ENCODE peak calls at places on chromosomes 4 and X, in five cellular contexts. F is suprapubic skin, A is SK-N-SH, O is esophagus muscularis mucosa, Y is GM12878. S is an unnamed sample.
A peak's percentile ranks its signal among the peaks of the same experiment; 100 is the strongest.

GRCh38 chr4:38692421-38692820 is 28.4 kb downstream of the KLF3 start:
- DNase-seq in F (no peak), A (no peak), O (no peak), Y (no peak), S (no peak)

GRCh38 chrX:70022608-70023007 is 27.1 kb downstream of the AWAT2 start:
- DNase-seq in F (no peak), A (no peak), O (no peak), Y (no peak), S (no peak)

GRCh38 chr4:134544303-134544761 is 342.7 kb upstream of the PABPC4L start:
- DNase-seq in F (no peak), A (no peak), O (no peak), Y (no peak), S (no peak)

GRCh38 chrX:100447563-100448397 is 37.7 kb upstream of the PCDH19 start:
- DNase-seq in F (peak; percentile 61), A (peak; percentile 61), O (no peak), Y (no peak), S (peak; percentile 24)

GRCh38 chr4:20196476-20196875 is 55.2 kb upstream of the SLIT2 start:
- DNase-seq in F (no peak), A (no peak), O (no peak), Y (no peak), S (no peak)

GRCh38 chr4:79526970-79527565 is 119.0 kb upstream of the GK2 start:
- DNase-seq in F (no peak), A (no peak), O (no peak), Y (no peak), S (no peak)

GRCh38 chrX:13068651-13069050 is 24.2 kb upstream of the FAM9C start:
- DNase-seq in F (no peak), A (no peak), O (no peak), Y (no peak), S (no peak)

GRCh38 chr4:103150677-103151076 is 47.5 kb downstream of the CENPE start:
- DNase-seq in F (no peak), A (no peak), O (no peak), Y (no peak), S (no peak)

GRCh38 chr4:2799444-2799911 is 6.6 kb downstream of the SH3BP2 start:
- DNase-seq in F (peak; percentile 69), A (no peak), O (no peak), Y (no peak), S (peak; percentile 65)

GRCh38 chr4:52959545-52959944 is 97.4 kb downstream of the RASL11B start:
- DNase-seq in F (no peak), A (no peak), O (no peak), Y (no peak), S (no peak)

GRCh38 chr4:54231419-54232150 is 2.5 kb downstream of the PDGFRA start:
- DNase-seq in F (peak; percentile 82), A (peak; percentile 77), O (no peak), Y (no peak), S (peak; percentile 86)

GRCh38 chr4:165203541-165204461 is 3.6 kb upstream of the KLHL2 start:
- DNase-seq in F (no peak), A (no peak), O (no peak), Y (no peak), S (no peak)

GRCh38 chr4:151806511-151806927 is 45.7 kb upstream of the GATB start:
- DNase-seq in F (no peak), A (no peak), O (no peak), Y (no peak), S (no peak)

GRCh38 chr4:108959497-108959896 is 196.6 kb upstream of the ETNPPL start:
- DNase-seq in F (no peak), A (no peak), O (no peak), Y (no peak), S (no peak)

GRCh38 chr4:126264839-126265238 is 950.1 kb downstream of the FAT4 start:
- DNase-seq in F (no peak), A (no peak), O (no peak), Y (no peak), S (no peak)

GRCh38 chrX:74925210-74926088 is at the start of gene NEXMIF:
- DNase-seq in F (no peak), A (peak; percentile 77), O (no peak), Y (no peak), S (peak; percentile 83)

GRCh38 chr4:124768596-124768995 is 56.1 kb upstream of the ANKRD50 start:
- DNase-seq in F (no peak), A (no peak), O (no peak), Y (no peak), S (no peak)

GRCh38 chr4:158043971-158044618 is 128.7 kb downstream of the GASK1B start:
- DNase-seq in F (peak; percentile 36), A (no peak), O (no peak), Y (no peak), S (no peak)

GRCh38 chr4:26321326-26322276 is 787 bp downstream of the RBPJ start:
- DNase-seq in F (peak; percentile 73), A (peak; percentile 38), O (no peak), Y (no peak), S (peak; percentile 29)

GRCh38 chr4:153036931-153037330 is 100.8 kb downstream of the FHDC1 start:
- DNase-seq in F (no peak), A (no peak), O (peak; percentile 31), Y (no peak), S (no peak)

GRCh38 chr4:83139514-83140156 is 25.1 kb upstream of the PLAC8 start:
- DNase-seq in F (no peak), A (no peak), O (no peak), Y (no peak), S (no peak)

GRCh38 chr4:184348311-184349233 is 125.8 kb downstream of the IRF2 start:
- DNase-seq in F (no peak), A (no peak), O (no peak), Y (peak; percentile 32), S (peak; percentile 70)

GRCh38 chr4:1382776-1383727 is 23.2 kb downstream of the NKX1-1 start:
- DNase-seq in F (peak; percentile 54), A (no peak), O (no peak), Y (no peak), S (peak; percentile 70)

GRCh38 chr4:190020790-190021717 is 6.0 kb downstream of the FRG2 start:
- DNase-seq in F (no peak), A (peak; percentile 82), O (no peak), Y (no peak), S (peak; percentile 41)

GRCh38 chr4:17111959-17112659 is 213.7 kb upstream of the LDB2 start:
- DNase-seq in F (no peak), A (peak; percentile 20), O (peak; percentile 60), Y (no peak), S (no peak)

GRCh38 chr4:84681488-84682274 is 98.8 kb downstream of the CDS1 start:
- DNase-seq in F (no peak), A (no peak), O (no peak), Y (no peak), S (no peak)

GRCh38 chr4:183080372-183081115 is 18.5 kb upstream of the WWC2 start:
- DNase-seq in F (no peak), A (no peak), O (no peak), Y (no peak), S (no peak)
- TF ChIP-seq EP300 in F (no peak), A (no peak), O (no peak), Y (no peak), S (no peak)

DNA sequence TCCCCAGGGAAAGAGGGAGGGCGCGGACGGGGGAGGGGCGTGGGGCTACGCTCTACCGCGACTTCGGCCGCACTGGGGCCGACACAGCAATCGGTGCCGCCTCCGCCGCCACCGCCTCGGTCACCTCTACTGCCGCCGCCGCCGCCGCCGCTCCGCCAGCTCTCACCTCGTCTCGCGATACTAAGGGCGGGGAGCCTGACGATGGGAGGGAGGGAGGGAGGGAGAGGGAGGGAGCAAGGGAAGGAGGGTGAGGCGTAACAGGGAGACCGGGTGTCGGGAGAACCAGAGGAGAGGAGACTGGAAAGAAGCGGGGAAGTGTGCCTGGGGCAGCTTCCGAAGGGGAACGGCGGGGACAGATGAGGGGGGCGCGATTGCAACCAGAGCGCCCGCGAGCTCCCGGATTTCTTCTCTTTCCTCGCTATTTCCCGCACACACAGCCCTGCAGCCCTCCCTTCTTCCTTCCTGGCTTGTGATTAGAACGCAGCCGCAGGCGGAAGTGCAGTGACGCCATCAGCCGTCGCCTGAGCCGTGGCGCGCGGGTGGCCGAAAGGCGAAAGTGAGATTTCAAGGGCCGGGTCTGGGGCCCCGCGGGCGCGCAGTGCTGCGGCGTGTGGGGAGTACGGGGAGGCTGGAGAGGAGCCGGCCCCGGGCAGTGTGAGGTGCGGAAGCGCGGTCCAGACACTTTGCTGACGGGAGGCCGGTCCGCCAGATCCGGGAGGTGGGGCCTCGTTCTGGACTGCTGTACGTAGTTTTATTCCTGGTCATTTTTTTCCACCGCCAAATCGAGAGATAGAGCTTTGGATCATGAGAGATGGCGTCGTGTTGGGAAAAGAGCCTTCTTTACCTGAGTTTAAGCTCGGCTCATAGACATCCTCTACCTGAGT is at the start of gene ANKRD17:
- DNase-seq in F (peak; percentile 96), A (peak; percentile 91), O (peak; percentile 97), Y (peak; percentile 79), S (peak; percentile 99)
- TF ChIP-seq CTCF in F (peak; percentile 25), A (no peak), O (peak; percentile 16), Y (no peak), S (peak; percentile 69)

DNA sequence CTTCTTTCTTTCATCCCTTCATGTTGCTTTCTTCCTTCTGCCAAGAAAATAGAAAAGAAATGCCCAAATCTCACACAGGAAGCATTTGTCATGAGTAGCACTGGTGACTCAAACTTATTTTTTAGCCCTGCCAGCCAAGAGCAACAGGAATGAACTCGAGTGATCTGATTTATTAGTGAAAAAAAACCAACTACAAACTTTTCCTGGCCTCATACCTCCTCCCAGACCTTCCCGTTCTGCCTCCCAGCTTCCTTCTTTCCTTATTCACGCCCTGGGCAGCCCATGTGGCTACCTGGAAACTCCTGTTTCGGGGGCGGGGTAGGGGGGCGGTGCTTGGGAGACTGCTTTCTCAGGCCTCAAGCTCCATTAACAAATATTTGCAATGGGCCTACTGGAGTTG is 178.5 kb downstream of the NHS start:
- DNase-seq in F (no peak), A (no peak), O (no peak), Y (no peak), S (no peak)
- TF ChIP-seq POLR2AphosphoS5 in F (no peak), A (peak; percentile 35), O (no peak), Y (no peak), S (no peak)

GRCh38 chr4:74202062-74202586 is 44.2 kb downstream of the MTHFD2L start:
- DNase-seq in F (no peak), A (no peak), O (no peak), Y (no peak), S (no peak)
- TF ChIP-seq EP300 in F (no peak), A (no peak), O (no peak), Y (no peak), S (no peak)

GRCh38 chrX:47200385-47201150 is 6.9 kb downstream of the UBA1 start:
- DNase-seq in F (no peak), A (no peak), O (no peak), Y (no peak), S (no peak)
- TF ChIP-seq CTCF in F (no peak), A (peak; percentile 21), O (no peak), Y (no peak), S (no peak)

DNA sequence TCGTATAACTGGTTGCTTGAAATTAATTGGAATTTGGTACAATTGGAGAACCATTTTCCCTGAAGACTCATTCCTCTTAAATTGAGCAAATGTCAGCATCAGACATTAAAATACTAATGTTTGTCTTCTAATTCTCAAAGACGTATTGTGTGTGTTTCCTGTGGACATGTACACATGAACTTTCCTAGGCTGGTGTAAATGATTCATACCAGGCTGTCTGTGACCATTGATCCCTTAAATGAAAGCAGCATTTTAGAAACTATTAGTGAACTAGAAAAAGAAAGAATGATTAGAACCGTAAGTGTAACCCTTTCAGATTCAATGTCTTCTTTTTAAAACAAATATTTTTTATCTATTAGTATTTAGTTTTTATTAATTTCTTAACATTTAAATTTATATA is 332.9 kb downstream of the PPP3CA start:
- DNase-seq in F (no peak), A (no peak), O (no peak), Y (peak; percentile 57), S (no peak)
- TF ChIP-seq POLR2AphosphoS5 in F (no peak), A (no peak), O (no peak), Y (no peak), S (no peak)